ENCODE peak calls at places on chromosomes 1 and 21, in six cellular contexts. M, S, D, B, V and R are unnamed samples.

GRCh38 chr1:97379387-97380075 is 541.3 kb downstream of the DPYD start:
- DNase-seq in V (peak; percentile 41), S (no peak), D (no peak), M (no peak), B (peak; percentile 88), R (peak; percentile 94)

GRCh38 chr1:220917535-220918209 is 38.4 kb downstream of the HLX start:
- DNase-seq in V (no peak), D (no peak), B (no peak), M (no peak), S (no peak), R (no peak)

GRCh38 chr1:15950302-15950701 is 25.6 kb downstream of the ZBTB17 start:
- DNase-seq in M (no peak), D (peak; percentile 84), B (no peak), V (no peak), S (no peak), R (no peak)

GRCh38 chr1:203152158-203153034 is 23.2 kb downstream of the MYBPH start:
- DNase-seq in M (no peak), D (no peak), V (no peak), B (no peak), S (no peak), R (peak; percentile 57)

GRCh38 chr1:218985424-218985823 is 188.3 kb upstream of the LYPLAL1 start:
- DNase-seq in M (no peak), V (no peak), D (no peak), S (no peak), B (no peak), R (no peak)

GRCh38 chr21:44000360-44000759 is 11.7 kb upstream of the TRAPPC10 start:
- DNase-seq in M (no peak), D (no peak), S (no peak), V (no peak), B (no peak), R (no peak)

GRCh38 chr1:48245106-48245505 is 22.6 kb downstream of the SLC5A9 start:
- DNase-seq in D (no peak), B (no peak), S (no peak), V (no peak), M (no peak), R (no peak)

GRCh38 chr21:21159253-21159899 is 161.2 kb downstream of the NCAM2 start:
- DNase-seq in V (no peak), M (no peak), D (no peak), S (no peak), B (no peak), R (peak; percentile 23)

GRCh38 chr1:146036241-146036989 is 14.9 kb upstream of the HJV start:
- DNase-seq in M (no peak), S (no peak), B (no peak), V (no peak), D (no peak), R (no peak)

GRCh38 chr21:29885491-29885890 is 54.3 kb downstream of the GRIK1 start:
- DNase-seq in S (no peak), M (no peak), V (no peak), D (no peak), B (no peak), R (no peak)

GRCh38 chr1:89627596-89627962 is 5.3 kb upstream of the LRRC8C start:
- DNase-seq in M (no peak), D (no peak), B (no peak), S (no peak), V (no peak), R (no peak)

GRCh38 chr21:40652436-40652835 is 194.5 kb downstream of the DSCAM start:
- DNase-seq in B (no peak), V (no peak), S (no peak), D (no peak), M (no peak), R (no peak)

GRCh38 chr21:43702785-43703067 is 16.2 kb upstream of the PDXK start:
- DNase-seq in S (no peak), B (peak; percentile 65), V (no peak), D (no peak), M (no peak), R (peak; percentile 31)

GRCh38 chr21:40809673-40810072 is 37.3 kb downstream of the DSCAM start:
- DNase-seq in V (no peak), M (no peak), D (no peak), S (no peak), B (no peak), R (no peak)

GRCh38 chr1:182608850-182609610 is 4.8 kb upstream of the RGS16 start:
- DNase-seq in D (peak; percentile 40), M (no peak), S (no peak), B (peak; percentile 70), V (no peak), R (peak; percentile 49)

GRCh38 chr1:164784960-164785359 is 226.0 kb downstream of the PBX1 start:
- DNase-seq in V (no peak), S (no peak), M (no peak), D (no peak), B (no peak), R (no peak)

GRCh38 chr1:203264052-203264501 is 34.6 kb upstream of the CHIT1 start:
- DNase-seq in D (no peak), M (no peak), S (no peak), B (no peak), V (peak; percentile 39), R (peak; percentile 21)

GRCh38 chr1:57013522-57013921 is 47.7 kb upstream of the C8B start:
- DNase-seq in M (no peak), D (no peak), V (no peak), B (no peak), S (no peak), R (no peak)

GRCh38 chr1:14791611-14792010 is 193.1 kb downstream of the KAZN start:
- DNase-seq in S (no peak), M (no peak), V (no peak), B (no peak), D (no peak), R (no peak)

GRCh38 chr1:89692601-89693503 is 59.9 kb downstream of the LRRC8C start:
- DNase-seq in M (no peak), V (no peak), B (peak; percentile 18), D (no peak), S (no peak), R (no peak)

GRCh38 chr1:239719642-239720258 is 333.4 kb downstream of the CHRM3 start:
- DNase-seq in B (no peak), M (peak; percentile 34), S (no peak), V (no peak), D (peak; percentile 72), R (no peak)

GRCh38 chr21:32624726-32625125 is 12.5 kb upstream of the CFAP298 start:
- DNase-seq in D (no peak), M (no peak), B (peak; percentile 47), V (no peak), S (no peak), R (peak; percentile 49)

GRCh38 chr1:151540021-151540981 is at the start of gene TUFT1:
- DNase-seq in V (peak; percentile 49), M (peak; percentile 92), S (peak; percentile 96), D (peak; percentile 96), B (peak; percentile 92), R (peak; percentile 74)

GRCh38 chr21:33265664-33266049 is 510 bp upstream of the IL10RB start:
- DNase-seq in S (no peak), M (no peak), B (peak; percentile 39), D (no peak), V (no peak), R (peak; percentile 35)

GRCh38 chr1:7046314-7046713 is 261.1 kb downstream of the CAMTA1 start:
- DNase-seq in S (peak; percentile 24), V (no peak), D (no peak), M (no peak), B (peak; percentile 75), R (peak; percentile 42)

GRCh38 chr1:185049670-185050069 is 4.3 kb downstream of the RNF2 start:
- DNase-seq in B (no peak), S (no peak), D (no peak), M (no peak), V (no peak), R (no peak)

GRCh38 chr1:187027259-187027658 is 198.5 kb downstream of the PLA2G4A start:
- DNase-seq in M (no peak), B (no peak), S (no peak), D (no peak), V (no peak), R (no peak)

GRCh38 chr1:186574951-186575747 is 105.1 kb downstream of the PTGS2 start:
- DNase-seq in B (peak; percentile 90), V (peak; percentile 74), D (no peak), M (no peak), S (no peak), R (peak; percentile 35)

GRCh38 chr1:115189814-115190541 is 100.7 kb upstream of the TSPAN2 start:
- DNase-seq in B (peak; percentile 99), D (no peak), M (no peak), S (no peak), V (peak; percentile 95), R (peak; percentile 97)

GRCh38 chr1:15733218-15733725 is 2.8 kb upstream of the SLC25A34 start:
- DNase-seq in M (no peak), V (no peak), B (no peak), S (no peak), D (no peak), R (no peak)

GRCh38 chr1:240611619-240612490 is at the start of gene GREM2:
- DNase-seq in M (peak; percentile 0), S (peak; percentile 24), D (peak; percentile 62), B (peak; percentile 95), V (peak; percentile 83), R (peak; percentile 95)

GRCh38 chr1:16233431-16233830 is 3.6 kb downstream of the CPLANE2 start:
- DNase-seq in M (no peak), B (no peak), D (no peak), S (no peak), V (no peak), R (no peak)

GRCh38 chr21:31526040-31526439 is 133.5 kb upstream of the SOD1 start:
- DNase-seq in S (no peak), V (no peak), D (no peak), B (no peak), M (no peak), R (no peak)

GRCh38 chr1:54581621-54582035 is 33.6 kb downstream of the ACOT11 start:
- DNase-seq in V (peak; percentile 9), D (no peak), B (peak; percentile 89), S (peak; percentile 98), M (no peak), R (peak; percentile 61)

GRCh38 chr1:93495911-93496310 is 48.0 kb downstream of the FNBP1L start:
- DNase-seq in D (no peak), M (no peak), B (no peak), V (no peak), S (no peak), R (no peak)

GRCh38 chr1:53893999-53894636 is at the start of gene DIO1:
- DNase-seq in V (no peak), S (no peak), M (no peak), B (no peak), D (no peak), R (no peak)

GRCh38 chr1:225447649-225448048 is 19.8 kb upstream of the LBR start:
- DNase-seq in V (no peak), B (peak; percentile 85), S (no peak), M (no peak), D (peak; percentile 40), R (peak; percentile 43)